ENCODE peak calls at places on chromosomes 1 and 21, in ten cellular contexts. F, B, P, R, J, N, G, D, U and O are unnamed samples.

GRCh38 chr1:185441608-185442007 is 124.6 kb upstream of the IVNS1ABP start:
- DNase-seq in J (no peak), P (no peak), R (no peak), N (peak), B (no peak), F (peak), U (no peak), D (no peak), G (peak), O (peak)

GRCh38 chr1:16324456-16324890 is 27.8 kb downstream of the FBXO42 start:
- DNase-seq in U (peak), B (no peak), R (no peak), J (peak), P (no peak), G (peak), F (peak), D (no peak), N (peak), O (peak)

GRCh38 chr1:243850013-243850367 is at the start of gene AKT3:
- DNase-seq in B (no peak), F (no peak), N (peak), R (no peak), U (no peak), D (no peak), P (peak), G (no peak), J (no peak), O (no peak)

GRCh38 chr21:17786219-17787181 is 32.7 kb downstream of the C21orf91 start:
- DNase-seq in J (no peak), G (no peak), N (no peak), R (no peak), F (no peak), B (no peak), D (no peak), P (no peak), U (no peak), O (no peak)

GRCh38 chr1:93552751-93553455 is 105.0 kb downstream of the FNBP1L start:
- DNase-seq in B (no peak), D (no peak), J (no peak), U (no peak), N (no peak), G (peak), P (peak), R (peak), F (peak), O (peak)

GRCh38 chr21:42939581-42940413 is 14.4 kb upstream of the ERVH48-1 start:
- DNase-seq in U (peak), J (peak), D (peak), B (peak), G (peak), F (peak), P (no peak), R (peak), N (peak), O (peak)

GRCh38 chr1:119097380-119097779 is 43.1 kb downstream of the WARS2 start:
- DNase-seq in F (peak), J (no peak), B (no peak), P (no peak), D (no peak), U (no peak), G (peak), N (no peak), R (no peak), O (no peak)

GRCh38 chr1:226001852-226002666 is 2.9 kb upstream of the SDE2 start:
- DNase-seq in U (peak), R (peak), N (no peak), F (peak), G (peak), B (peak), J (no peak), P (no peak), D (peak), O (peak)

GRCh38 chr1:6534248-6534647 is 20.1 kb downstream of the NOL9 start:
- DNase-seq in D (no peak), J (no peak), B (no peak), G (no peak), F (no peak), P (no peak), N (no peak), U (no peak), R (no peak), O (no peak)